ENCODE peak calls at places on chromosomes 1 and 21, in four cellular contexts. S is neuronal stem cell, Z is esophagus muscularis mucosa, W is dorsolateral prefrontal cortex. R is an unnamed sample.

GRCh38 chr1:95013948-95014574 is 58.7 kb downstream of the ALG14 start:
- DNase-seq in W (no peak), S (no peak), Z (no peak), R (no peak)

GRCh38 chr21:37817242-37817641 is 99.0 kb downstream of the KCNJ6 start:
- DNase-seq in Z (no peak), S (no peak), W (no peak), R (no peak)

GRCh38 chr1:21657456-21658190 is 11.5 kb downstream of the RAP1GAP start:
- DNase-seq in W (no peak), S (no peak), Z (no peak), R (no peak)

GRCh38 chr1:24874056-24874455 is 56.0 kb downstream of the RUNX3 start:
- DNase-seq in Z (no peak), S (no peak), W (no peak), R (no peak)

GRCh38 chr1:85087659-85088407 is 39.5 kb upstream of the MCOLN3 start:
- DNase-seq in Z (no peak), S (no peak), W (no peak), R (no peak)

GRCh38 chr1:247517795-247518612 is 18.2 kb downstream of the OR2C3 start:
- DNase-seq in S (no peak), W (no peak), Z (no peak), R (no peak)

GRCh38 chr1:200628223-200628868 is 7.8 kb upstream of the KIF14 start:
- DNase-seq in W (no peak), Z (no peak), S (no peak), R (no peak)

GRCh38 chr1:72062584-72062983 is 219.8 kb downstream of the NEGR1 start:
- DNase-seq in W (peak), Z (no peak), S (no peak), R (no peak)

GRCh38 chr1:232793944-232794343 is 11.3 kb upstream of the MAP10 start:
- DNase-seq in S (no peak), Z (no peak), W (no peak), R (no peak)

GRCh38 chr1:114559356-114559755 is 22.1 kb downstream of the BCAS2 start:
- DNase-seq in Z (no peak), S (no peak), W (no peak), R (no peak)

GRCh38 chr1:16172964-16173446 is 17.1 kb upstream of the EPHA2 start:
- DNase-seq in W (no peak), Z (no peak), S (no peak), R (no peak)

GRCh38 chr1:230175839-230176238 is 108.8 kb downstream of the GALNT2 start:
- DNase-seq in Z (no peak), S (no peak), W (no peak), R (peak)

GRCh38 chr1:2494323-2494693 is 18.2 kb downstream of the PLCH2 start:
- DNase-seq in S (no peak), Z (no peak), W (no peak), R (no peak)

GRCh38 chr1:198155253-198155652 is 1.5 kb upstream of the NEK7 start:
- DNase-seq in W (no peak), S (no peak), Z (no peak), R (peak)

GRCh38 chr1:72412286-72412685 is 129.9 kb upstream of the NEGR1 start:
- DNase-seq in W (no peak), Z (no peak), S (no peak), R (no peak)

GRCh38 chr21:16773206-16773605 is 739.6 kb upstream of the CXADR start:
- DNase-seq in W (no peak), S (no peak), Z (no peak), R (peak)

GRCh38 chr1:37174876-37175275 is 140.6 kb upstream of the GRIK3 start:
- DNase-seq in Z (peak), S (no peak), W (no peak), R (no peak)

GRCh38 chr1:204320413-204320812 is 39.3 kb downstream of the PLEKHA6 start:
- DNase-seq in W (no peak), S (no peak), Z (no peak), R (peak)

GRCh38 chr21:31706562-31706961 is 25.4 kb downstream of the SCAF4 start:
- DNase-seq in S (no peak), Z (no peak), W (no peak), R (no peak)

GRCh38 chr1:100616121-100616621 is 78.2 kb downstream of the GPR88 start:
- DNase-seq in Z (no peak), S (no peak), W (no peak), R (no peak)

GRCh38 chr1:40079774-40080390 is 17.2 kb downstream of the PPT1 start:
- DNase-seq in S (no peak), Z (no peak), W (no peak), R (no peak)

GRCh38 chr1:30384286-30385245 is 338.8 kb downstream of the MATN1 start:
- DNase-seq in Z (no peak), S (no peak), W (no peak), R (no peak)

GRCh38 chr1:22143065-22143514 is at the start of gene WNT4:
- DNase-seq in Z (no peak), S (no peak), W (no peak), R (no peak)

GRCh38 chr1:86965012-86965826 is 50.8 kb downstream of the HS2ST1 start:
- DNase-seq in S (no peak), Z (no peak), W (no peak), R (no peak)

GRCh38 chr1:31814041-31814511 is 1.7 kb downstream of the SPOCD1 start:
- DNase-seq in W (no peak), S (no peak), Z (no peak), R (no peak)

GRCh38 chr21:26798856-26799751 is 46.1 kb downstream of the ADAMTS1 start:
- DNase-seq in W (no peak), Z (no peak), S (no peak), R (peak)

GRCh38 chr1:221204055-221204833 is 325.0 kb downstream of the HLX start:
- DNase-seq in W (no peak), S (no peak), Z (no peak), R (no peak)

GRCh38 chr1:42335809-42336518 is 929 bp upstream of the FOXJ3 start:
- DNase-seq in W (no peak), Z (no peak), S (no peak), R (peak)

GRCh38 chr1:102550729-102551384 is 554.1 kb upstream of the OLFM3 start:
- DNase-seq in S (no peak), W (no peak), Z (no peak), R (peak)

GRCh38 chr1:211420389-211420788 is 71.6 kb downstream of the RD3 start:
- DNase-seq in W (no peak), S (no peak), Z (no peak), R (peak)

GRCh38 chr1:7255303-7256058 is 470.2 kb downstream of the CAMTA1 start:
- DNase-seq in W (no peak), Z (peak), S (no peak), R (no peak)

GRCh38 chr1:53899708-53900107 is 5.7 kb downstream of the DIO1 start:
- DNase-seq in W (no peak), S (no peak), Z (no peak), R (no peak)
- H3K27ac ChIP-seq in W (no peak), S (no peak), Z (no peak), R (no peak)

GRCh38 chr1:184900507-184900906 is 73.8 kb downstream of the NIBAN1 start:
- DNase-seq in S (no peak), W (no peak), Z (no peak), R (no peak)
- H3K27ac ChIP-seq in S (no peak), W (no peak), Z (peak), R (no peak)

DNA sequence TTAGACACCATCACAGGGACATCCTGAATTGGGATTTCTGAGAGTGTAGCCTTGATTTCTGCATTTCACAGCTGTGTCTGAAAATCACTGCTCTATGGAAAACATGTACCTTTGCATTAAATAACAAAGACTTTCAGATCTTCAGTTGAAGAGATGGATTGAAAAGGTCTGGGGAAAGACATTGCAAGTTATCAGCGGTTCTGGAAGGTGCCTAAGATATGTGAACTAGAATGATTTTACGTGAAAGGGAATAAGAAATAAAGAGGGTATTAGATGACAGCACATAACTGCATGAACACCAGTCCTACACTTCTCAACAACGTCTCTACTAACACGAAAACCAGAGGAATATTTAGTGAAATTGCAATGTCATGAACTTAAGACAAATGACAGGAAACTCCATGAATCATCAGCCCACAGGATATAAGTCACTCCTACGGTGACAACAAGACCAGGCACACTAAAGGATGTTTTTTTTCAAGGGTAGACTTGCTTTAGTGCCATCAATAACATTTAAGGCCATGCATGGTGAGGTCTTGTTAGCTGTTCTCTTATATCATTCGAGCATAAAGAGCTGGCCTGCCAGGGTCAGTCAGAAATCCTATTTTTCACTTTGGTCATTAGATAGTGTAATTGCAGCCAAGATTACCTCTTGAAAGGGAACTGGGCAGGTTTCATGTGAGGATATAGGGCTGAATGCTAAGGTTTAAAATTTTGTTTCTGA is 283.1 kb downstream of the GRIK1 start:
- DNase-seq in S (no peak), Z (no peak), W (no peak), R (peak)
- H3K27ac ChIP-seq in S (no peak), Z (no peak), W (no peak), R (peak)

DNA sequence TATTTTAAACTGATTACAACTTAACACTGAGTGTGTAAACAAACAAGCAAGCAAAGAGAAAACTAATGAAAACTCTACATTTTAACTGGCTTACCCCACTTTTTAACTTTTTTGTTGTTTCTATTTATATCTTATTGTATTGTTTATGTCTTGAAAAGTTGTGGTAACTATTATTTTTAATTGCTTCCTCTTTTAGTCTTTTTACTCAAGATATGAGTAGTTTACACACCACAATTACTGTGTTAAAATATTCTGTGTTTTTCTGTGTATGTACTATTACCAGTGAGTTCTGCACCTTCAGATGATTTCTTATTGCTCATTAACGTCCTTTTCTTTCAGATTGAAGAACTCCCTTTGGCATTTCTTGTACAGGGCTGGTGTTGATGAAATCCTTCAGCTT is 4.7 kb upstream of the HHAT start:
- DNase-seq in Z (no peak), S (no peak), W (no peak), R (no peak)
- H3K27ac ChIP-seq in Z (no peak), S (no peak), W (no peak), R (no peak)

GRCh38 chr1:4656533-4657140 is 2.2 kb downstream of the AJAP1 start:
- DNase-seq in W (peak), S (no peak), Z (no peak), R (no peak)
- H3K27ac ChIP-seq in W (peak), S (no peak), Z (no peak), R (no peak)

DNA sequence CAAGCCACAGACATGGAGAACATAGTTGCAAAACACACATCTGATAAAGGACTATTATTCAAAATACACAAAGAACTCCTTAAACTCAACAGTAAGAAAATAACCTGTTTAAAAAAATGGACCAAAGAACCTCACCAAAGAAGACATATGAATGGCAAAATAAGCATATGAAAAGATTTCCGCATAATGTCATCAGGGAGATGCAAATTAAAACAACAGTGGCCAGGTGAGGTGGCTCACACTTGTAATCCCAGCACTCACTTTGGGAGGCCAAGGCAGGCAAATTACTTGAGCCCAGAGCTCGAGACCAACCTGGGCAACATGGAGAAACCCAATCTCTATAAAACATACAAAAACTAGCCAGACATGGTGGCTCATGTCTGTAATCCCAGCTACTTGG is 50.4 kb downstream of the PRPF38A start:
- DNase-seq in W (no peak), Z (no peak), S (no peak), R (no peak)
- H3K27ac ChIP-seq in W (no peak), Z (no peak), S (no peak), R (no peak)

DNA sequence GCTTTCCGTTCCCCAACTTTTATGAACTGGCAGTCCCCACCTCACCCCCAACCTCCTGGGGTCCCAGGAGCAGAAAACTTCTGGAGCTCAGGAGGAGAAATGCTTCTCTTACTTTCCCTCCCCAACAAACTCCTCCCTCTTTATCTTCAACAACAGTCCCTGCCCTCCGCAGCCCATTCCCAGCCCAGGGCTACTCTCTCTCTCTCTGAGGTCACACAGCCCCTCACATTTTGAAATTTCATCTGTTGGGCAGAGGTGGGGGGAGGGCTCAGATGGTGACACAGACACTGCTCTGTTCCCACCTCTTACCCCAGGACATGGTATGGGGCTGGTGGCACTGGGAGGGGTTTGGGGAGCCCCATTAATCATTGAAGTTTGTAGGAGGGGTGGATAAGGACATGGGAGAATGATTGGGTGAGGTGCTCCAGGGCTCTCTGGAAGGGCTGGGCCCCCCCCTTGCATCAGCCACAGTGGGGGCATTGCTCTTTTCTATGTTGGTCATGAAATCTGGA is 6.0 kb downstream of the PIK3CD start:
- DNase-seq in S (no peak), W (no peak), Z (no peak), R (no peak)
- H3K27ac ChIP-seq in S (no peak), W (no peak), Z (no peak), R (no peak)

DNA sequence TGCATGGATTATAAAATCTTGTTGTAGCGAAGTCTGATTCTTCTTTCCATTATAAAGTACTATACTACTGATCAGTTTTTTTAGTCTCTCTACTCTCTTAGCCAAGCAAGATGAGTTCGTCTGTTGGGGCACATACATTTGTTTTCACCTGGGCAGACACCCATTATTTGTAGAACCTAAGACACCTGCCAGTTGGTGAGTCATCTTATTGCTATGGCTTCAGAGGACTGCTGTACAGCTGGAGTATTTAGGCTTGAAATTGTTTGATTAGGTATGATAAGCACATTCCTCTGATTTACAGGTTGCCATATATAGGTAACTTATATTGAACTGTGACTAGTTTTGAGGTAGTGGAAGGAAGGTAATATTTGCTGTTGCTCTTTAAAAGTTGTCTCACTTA is 17.2 kb downstream of the RBM15 start:
- DNase-seq in Z (no peak), S (no peak), W (no peak), R (no peak)
- H3K27ac ChIP-seq in Z (no peak), S (no peak), W (no peak), R (no peak)